ENCODE peak calls at places on chromosomes 12 and 14, in four cellular contexts. A is H1, F is adrenal gland, O is pancreas. S is an unnamed sample.

GRCh38 chr12:15522574-15523187 is 200.4 kb downstream of the PTPRO start:
- DNase-seq in A (no peak), F (no peak), O (no peak), S (no peak)

GRCh38 chr12:132347471-132347855 is 18.1 kb upstream of the GALNT9 start:
- DNase-seq in F (no peak), A (no peak), O (peak; percentile 12), S (no peak)

GRCh38 chr14:99687284-99688209 is 3.4 kb downstream of the CYP46A1 start:
- DNase-seq in F (no peak), O (no peak), A (no peak), S (no peak)

GRCh38 chr14:79275367-79275655 is 936.0 kb downstream of the DIO2 start:
- DNase-seq in A (no peak), O (no peak), F (no peak), S (no peak)

GRCh38 chr14:61477845-61478438 is 156.6 kb downstream of the PRKCH start:
- DNase-seq in A (no peak), F (peak; percentile 91), O (peak; percentile 89), S (no peak)

GRCh38 chr14:24996930-24997329 is 53.0 kb downstream of the STXBP6 start:
- DNase-seq in A (no peak), F (no peak), O (no peak), S (no peak)

GRCh38 chr12:130465626-130466025 is 127.9 kb downstream of the PIWIL1 start:
- DNase-seq in O (no peak), A (no peak), F (no peak), S (no peak)

GRCh38 chr14:101216725-101217463 is 313.4 kb upstream of the RTL1 start:
- DNase-seq in O (no peak), F (no peak), A (no peak), S (no peak)

GRCh38 chr12:68894276-68894855 is 38.6 kb downstream of the CPM start:
- DNase-seq in F (no peak), A (no peak), O (no peak), S (no peak)

GRCh38 chr12:76879710-76880025 is 849 bp upstream of the CSRP2 start:
- DNase-seq in A (no peak), O (peak; percentile 27), F (no peak), S (no peak)

GRCh38 chr12:76878045-76878898 is 547 bp downstream of the CSRP2 start:
- DNase-seq in O (peak; percentile 31), A (no peak), F (no peak), S (peak; percentile 41)

GRCh38 chr12:76881152-76881551 is 2.3 kb upstream of the CSRP2 start:
- DNase-seq in O (no peak), F (no peak), A (no peak), S (no peak)

GRCh38 chr12:76880156-76881023 is 1.6 kb upstream of the CSRP2 start:
- DNase-seq in O (no peak), A (no peak), F (no peak), S (no peak)

DNA sequence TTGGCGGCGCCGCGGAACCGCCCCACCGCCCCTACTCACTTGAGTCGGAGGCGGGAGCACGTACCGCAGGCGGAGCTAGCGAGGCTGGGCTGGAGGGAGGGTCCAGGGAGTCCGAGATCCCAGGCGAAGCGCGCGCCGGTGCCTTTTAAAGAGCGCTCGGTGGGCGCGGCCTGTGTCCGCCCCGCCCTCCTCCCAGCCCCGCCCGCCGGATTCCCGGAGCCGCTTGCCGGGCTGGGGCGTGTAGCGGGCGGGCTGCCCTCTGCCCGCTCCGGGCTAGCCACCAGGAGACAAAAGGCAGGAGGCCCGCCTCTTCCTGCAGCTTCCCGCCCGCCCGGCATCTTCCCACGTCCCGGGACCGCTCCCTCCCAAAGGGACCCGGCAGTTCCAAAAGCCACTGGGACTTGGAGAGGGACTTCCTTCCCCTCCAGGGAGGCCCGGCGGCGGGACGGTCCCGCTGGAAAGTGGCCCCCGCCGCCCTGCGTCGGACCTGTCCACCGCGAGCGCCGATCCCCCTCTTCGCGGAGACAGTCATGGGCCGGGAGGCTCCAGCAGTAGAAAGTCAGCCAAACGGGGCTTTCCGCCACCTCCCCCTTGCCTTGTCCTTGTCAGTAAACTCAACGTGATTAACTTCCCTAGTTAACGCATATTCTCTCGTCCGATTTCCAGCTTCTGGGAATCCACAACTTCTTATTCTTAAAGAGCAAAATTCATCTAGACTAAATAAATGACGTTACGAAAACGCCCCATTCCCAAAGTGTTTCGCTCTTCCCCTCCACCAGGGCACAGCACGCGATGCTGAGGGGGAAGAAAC is at the start of gene CSRP2:
- DNase-seq in F (peak; percentile 81), A (peak; percentile 90), O (peak; percentile 90), S (peak; percentile 93)
- TF ChIP-seq CTCF in F (no peak), A (peak; percentile 16), O (no peak), S (peak; percentile 26)

DNA sequence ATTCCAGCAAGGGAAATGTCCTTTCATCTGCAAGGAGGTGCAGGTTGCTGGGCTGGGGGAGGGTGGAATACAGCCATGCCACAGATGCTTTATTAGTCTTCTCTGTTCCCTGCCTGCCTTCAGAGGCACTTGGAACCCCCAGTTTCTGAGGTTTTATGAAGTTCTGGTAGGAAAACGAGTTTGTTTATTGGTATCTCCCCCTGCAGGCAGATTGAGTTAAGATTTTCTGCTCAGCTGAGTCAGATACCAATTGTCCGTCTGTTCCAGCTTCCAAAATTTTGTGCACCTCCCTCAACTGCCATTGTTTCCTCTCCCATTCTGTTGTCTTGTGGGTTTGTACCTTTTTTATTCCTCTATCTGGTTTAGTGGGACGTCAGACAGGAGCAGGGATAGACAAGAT is 155.6 kb downstream of the ETV6 start:
- DNase-seq in O (no peak), A (no peak), F (no peak), S (no peak)
- H3K4me1 ChIP-seq in O (no peaks in the 10 kb centered on the region), A (peaks cover 3% of the 10 kb centered on the region), F (peaks cover 7% of the 10 kb centered on the region), S (no peaks in the 10 kb centered on the region)

GRCh38 chr12:92134638-92135274 is 10.9 kb downstream of the BTG1 start:
- DNase-seq in A (no peak), O (no peak), F (no peak), S (no peak)
- H3K4me3 ChIP-seq in A (no peak overlapping the region), O (no peak overlapping the region), F (no peak overlapping the region), S (no peak overlapping the region)

GRCh38 chr12:24270965-24271364 is 321.5 kb upstream of the SOX5 start:
- DNase-seq in O (no peak), F (no peak), A (no peak), S (no peak)

GRCh38 chr12:24266982-24267381 is 317.5 kb upstream of the SOX5 start:
- DNase-seq in A (no peak), O (no peak), F (no peak), S (no peak)

GRCh38 chr12:24270464-24270863 is 321.0 kb upstream of the SOX5 start:
- DNase-seq in O (no peak), A (no peak), F (no peak), S (no peak)

DNA sequence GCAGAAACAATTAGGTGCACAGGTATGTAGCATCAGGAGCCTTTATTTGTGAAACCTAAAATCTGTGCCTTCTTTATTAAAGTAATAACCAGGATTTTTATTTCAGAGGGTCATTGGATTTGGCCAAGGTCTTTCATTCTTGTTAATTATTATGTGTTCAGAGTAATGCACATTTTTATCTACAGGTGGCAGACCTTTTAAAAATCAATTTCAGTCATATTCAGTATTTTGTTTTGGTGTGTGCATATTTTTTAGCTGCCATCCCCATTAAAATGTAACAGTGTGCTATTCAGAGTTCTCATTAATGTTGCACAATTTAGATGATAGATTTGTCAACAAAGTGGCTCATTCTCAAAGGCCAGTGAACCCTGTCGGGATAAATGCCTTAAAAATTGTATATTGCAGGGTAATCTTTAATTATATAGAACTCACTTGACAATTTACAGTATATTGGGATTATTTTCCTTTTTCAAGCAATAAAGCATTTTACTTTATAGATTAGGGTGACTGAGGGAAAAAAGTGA is 319.3 kb upstream of the SOX5 start:
- DNase-seq in O (no peak), A (no peak), F (no peak), S (no peak)
- TF ChIP-seq CTCF in O (no peak), A (no peak), F (no peak), S (no peak)

GRCh38 chr12:56358836-56359532 is 923 bp downstream of the STAT2 start:
- DNase-seq in F (peak; percentile 45), O (no peak), A (no peak), S (no peak)
- H3K4me1 ChIP-seq in F (peaks cover 14% of the 10 kb centered on the region), O (peaks cover 6% of the 10 kb centered on the region), A (peaks cover 4% of the 10 kb centered on the region), S (no peaks in the 10 kb centered on the region)